ENCODE peak calls at places on chromosomes 3 and 15, in four cellular contexts. Q, H, F and X are unnamed samples.

GRCh38 chr15:67125589-67126502 is 60.4 kb downstream of the SMAD3 start:
- DNase-seq in H (no peak), F (peak), Q (peak), X (peak)

GRCh38 chr3:184737641-184738518 is 26.0 kb upstream of the MAGEF1 start:
- DNase-seq in F (peak), Q (no peak), H (no peak), X (no peak)

GRCh38 chr3:16374047-16375019 is 109.3 kb downstream of the OXNAD1 start:
- DNase-seq in H (no peak), Q (no peak), F (no peak), X (no peak)

GRCh38 chr15:73631915-73632669 is 1.1 kb downstream of the NPTN start:
- DNase-seq in Q (no peak), F (peak), H (no peak), X (peak)

GRCh38 chr3:130829575-130829947 is 64.3 kb upstream of the ATP2C1 start:
- DNase-seq in H (no peak), Q (no peak), F (no peak), X (no peak)

GRCh38 chr3:146969356-146969755 is 364.2 kb upstream of the PLSCR5 start:
- DNase-seq in Q (no peak), H (no peak), F (peak), X (no peak)

GRCh38 chr3:57670543-57670942 is 22.3 kb downstream of the DENND6A start:
- DNase-seq in F (no peak), Q (no peak), H (no peak), X (no peak)

GRCh38 chr15:98952381-98952803 is 55.2 kb downstream of the PGPEP1L start:
- DNase-seq in Q (no peak), H (peak), F (no peak), X (no peak)

GRCh38 chr3:179037361-179037760 is 34.2 kb downstream of the ZMAT3 start:
- DNase-seq in Q (no peak), F (peak), H (no peak), X (peak)

GRCh38 chr3:105362021-105362665 is 4.6 kb upstream of the ALCAM start:
- DNase-seq in H (no peak), Q (no peak), F (peak), X (no peak)

GRCh38 chr3:138348950-138349739 is 766 bp downstream of the MRAS start:
- DNase-seq in F (peak), H (no peak), Q (no peak), X (peak)

GRCh38 chr3:170485696-170486095 is 67.0 kb downstream of the CLDN11 start:
- DNase-seq in F (no peak), H (no peak), Q (no peak), X (no peak)

GRCh38 chr3:166284994-166285393 is 447.8 kb upstream of the BCHE start:
- DNase-seq in F (peak), Q (no peak), H (no peak), X (no peak)

GRCh38 chr3:5197470-5198312 is 10.2 kb downstream of the EDEM1 start:
- DNase-seq in F (peak), Q (no peak), H (peak), X (no peak)

GRCh38 chr3:9403463-9403862 is 6.0 kb downstream of the SETD5 start:
- DNase-seq in H (no peak), F (no peak), Q (no peak), X (no peak)
- H3K4me3 ChIP-seq in H (no peak), F (no peak), Q (no peak), X (no peak)

DNA sequence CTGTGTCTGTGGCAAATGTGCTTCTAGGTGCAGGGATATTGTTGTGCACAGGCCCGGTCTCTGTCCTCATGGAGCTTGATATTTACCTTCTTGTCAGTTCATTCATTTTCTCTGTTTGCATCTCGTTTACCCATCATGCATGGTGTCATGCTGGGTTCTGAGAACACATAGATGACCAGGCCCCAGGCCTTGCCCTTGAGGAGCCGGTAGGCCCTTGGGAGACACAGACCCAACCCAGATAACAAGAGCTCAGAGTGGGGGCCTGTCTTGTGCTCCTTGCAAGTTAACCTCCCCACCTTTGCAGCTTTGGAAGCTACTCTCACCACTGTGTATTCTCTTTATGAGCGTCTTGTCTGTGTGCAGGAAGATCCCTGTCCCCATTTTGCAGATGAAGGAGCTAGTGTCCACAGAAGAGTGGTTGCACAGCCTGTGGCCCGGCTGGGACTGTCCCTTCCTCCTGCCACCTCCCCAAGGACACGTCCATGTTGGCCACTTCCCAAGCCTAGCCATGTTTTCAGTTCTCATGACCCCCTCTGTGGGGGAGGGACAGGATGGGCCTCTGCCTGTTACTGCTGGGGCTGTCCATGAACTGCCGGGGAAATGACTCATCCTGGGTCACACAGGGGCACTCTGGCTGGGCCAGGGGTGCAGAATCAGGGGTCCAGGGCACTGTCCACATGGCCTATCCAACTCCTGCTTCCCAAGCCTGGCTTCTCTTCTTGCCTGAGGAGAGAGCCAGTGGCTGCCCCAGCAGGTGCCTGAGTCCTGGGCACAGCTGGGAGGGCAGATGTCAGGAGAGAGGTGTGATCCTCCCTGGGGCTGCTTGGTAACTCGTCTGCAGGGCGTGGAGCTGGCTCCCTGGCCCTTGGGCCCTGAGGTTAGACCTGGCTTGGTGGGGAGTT is 3.4 kb downstream of the SNX33 start:
- DNase-seq in F (peak), H (no peak), Q (no peak), X (no peak)
- H3K27ac ChIP-seq in F (no peak), H (no peak), Q (peak), X (no peak)

DNA sequence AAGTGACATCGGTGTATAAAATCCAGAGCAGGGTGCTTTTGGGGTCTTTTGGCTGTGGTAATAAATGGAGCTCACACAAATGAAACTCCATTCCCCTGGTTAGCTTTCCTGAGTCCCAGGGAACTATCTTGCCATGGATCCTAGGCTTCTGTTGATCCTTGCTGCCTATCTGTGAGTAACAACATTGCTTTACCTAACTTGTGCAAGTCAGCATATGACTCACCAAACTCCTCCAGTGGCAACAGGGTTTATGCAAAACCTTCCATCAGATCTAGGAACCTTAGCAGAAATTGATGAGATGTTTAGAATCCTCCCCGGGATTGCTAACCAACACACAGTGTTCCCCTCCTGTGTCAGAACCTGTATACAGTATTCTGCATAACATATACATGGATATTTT is 105.4 kb downstream of the SCAPER start:
- DNase-seq in F (peak), Q (no peak), H (no peak), X (no peak)
- H3K4me3 ChIP-seq in F (no peak), Q (no peak), H (no peak), X (no peak)

GRCh38 chr3:181860243-181860642 is 148.5 kb downstream of the SOX2 start:
- DNase-seq in H (no peak), F (no peak), Q (no peak), X (no peak)
- H3K27ac ChIP-seq in H (no peak), F (no peak), Q (no peak), X (no peak)

DNA sequence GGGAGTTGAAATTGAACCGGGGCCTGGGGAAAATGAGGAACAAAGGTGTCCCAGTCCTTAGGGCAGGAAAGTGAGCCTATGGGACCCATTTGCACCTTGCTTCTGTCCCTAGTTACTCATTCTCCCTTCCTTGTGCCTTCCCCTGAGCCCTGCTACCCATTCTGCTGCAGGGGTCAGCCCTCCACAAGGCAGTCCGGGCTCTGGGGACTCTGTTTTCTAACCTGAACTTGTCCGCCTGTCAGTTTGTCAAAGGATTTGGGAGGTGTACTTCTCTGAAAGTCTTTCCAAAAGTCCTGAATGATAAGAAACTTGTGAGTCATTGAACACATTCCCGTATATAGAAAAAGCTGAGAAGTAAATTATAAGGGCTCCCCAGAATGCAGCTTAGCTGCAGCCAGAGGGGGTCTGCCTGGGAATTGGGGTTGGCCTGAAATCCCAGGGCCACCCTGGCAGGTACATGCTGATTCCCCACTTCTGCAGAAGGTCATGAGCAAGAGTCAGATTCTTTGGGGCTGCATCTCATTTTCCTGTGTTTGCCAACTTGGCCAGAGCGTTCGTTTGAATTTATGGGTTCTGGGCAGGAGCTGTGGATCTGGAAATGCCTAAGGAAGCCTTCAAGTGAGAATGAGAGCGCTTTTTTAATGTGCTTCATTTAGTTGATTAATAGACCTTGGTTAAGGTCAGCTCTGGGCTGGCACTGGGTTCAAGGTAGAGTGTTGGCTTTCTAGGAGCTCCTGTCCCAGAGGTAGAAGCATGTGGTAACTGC is 2.9 kb downstream of the SLC6A6 start:
- DNase-seq in F (peak), H (no peak), Q (no peak), X (no peak)
- H3K4me3 ChIP-seq in F (no peak), H (no peak), Q (no peak), X (peak)

GRCh38 chr3:98545940-98546339 is 14.2 kb downstream of the GPR15 start:
- DNase-seq in Q (no peak), F (no peak), H (peak), X (no peak)
- H3K27ac ChIP-seq in Q (peak), F (no peak), H (no peak), X (peak)